ENCODE peak calls at places on chromosomes 13 and 19, in four cellular contexts. One of them, this sample, is unnamed.

GRCh38 chr13:19665427-19665859 is 32.0 kb downstream of the MPHOSPH8 start:
- DNase-seq in CD4-positive, CD25-positive, alpha-beta regulatory T cell: no peak
- DNase-seq in BE2C: peak; percentile 76
- DNase-seq in transverse colon: no peak
- DNase-seq in this sample: no peak

GRCh38 chr13:94662274-94662945 is 49.9 kb downstream of the SOX21 start:
- DNase-seq in transverse colon: no peak
- DNase-seq in CD4-positive, CD25-positive, alpha-beta regulatory T cell: no peak
- DNase-seq in BE2C: no peak
- DNase-seq in this sample: no peak

GRCh38 chr13:94660695-94661324 is 51.5 kb downstream of the SOX21 start:
- DNase-seq in transverse colon: no peak
- DNase-seq in BE2C: no peak
- DNase-seq in CD4-positive, CD25-positive, alpha-beta regulatory T cell: no peak
- DNase-seq in this sample: peak; percentile 42

GRCh38 chr13:33138441-33138840 is 122.2 kb downstream of the KL start:
- DNase-seq in BE2C: no peak
- DNase-seq in transverse colon: no peak
- DNase-seq in CD4-positive, CD25-positive, alpha-beta regulatory T cell: no peak
- DNase-seq in this sample: no peak

GRCh38 chr19:43624933-43625332 is 5.5 kb upstream of the ZNF428 start:
- DNase-seq in transverse colon: peak; percentile 82
- DNase-seq in BE2C: no peak
- DNase-seq in CD4-positive, CD25-positive, alpha-beta regulatory T cell: peak; percentile 72
- DNase-seq in this sample: peak; percentile 85

GRCh38 chr13:27293873-27294515 is 23.4 kb downstream of the RASL11A start:
- DNase-seq in transverse colon: no peak
- DNase-seq in CD4-positive, CD25-positive, alpha-beta regulatory T cell: no peak
- DNase-seq in BE2C: no peak
- DNase-seq in this sample: peak; percentile 22

GRCh38 chr13:94252209-94252608 is 227.3 kb downstream of the DCT start:
- DNase-seq in transverse colon: no peak
- DNase-seq in BE2C: no peak
- DNase-seq in CD4-positive, CD25-positive, alpha-beta regulatory T cell: no peak
- DNase-seq in this sample: no peak

GRCh38 chr19:52735734-52736133 is 890 bp upstream of the ZNF611 start:
- DNase-seq in CD4-positive, CD25-positive, alpha-beta regulatory T cell: no peak
- DNase-seq in BE2C: no peak
- DNase-seq in transverse colon: peak; percentile 68
- DNase-seq in this sample: no peak

GRCh38 chr13:32791545-32792172 is 205.4 kb downstream of the PDS5B start:
- DNase-seq in CD4-positive, CD25-positive, alpha-beta regulatory T cell: no peak
- DNase-seq in BE2C: no peak
- DNase-seq in transverse colon: no peak
- DNase-seq in this sample: peak; percentile 67

GRCh38 chr13:100836696-100837095 is 162.1 kb upstream of the TMTC4 start:
- DNase-seq in BE2C: peak; percentile 33
- DNase-seq in CD4-positive, CD25-positive, alpha-beta regulatory T cell: no peak
- DNase-seq in transverse colon: no peak
- DNase-seq in this sample: no peak

GRCh38 chr19:50750010-50750409 is 20.3 kb upstream of the GPR32 start:
- DNase-seq in transverse colon: no peak
- DNase-seq in BE2C: peak; percentile 43
- DNase-seq in CD4-positive, CD25-positive, alpha-beta regulatory T cell: no peak
- DNase-seq in this sample: no peak

GRCh38 chr19:10543420-10544241 is at the start of gene ATG4D:
- DNase-seq in transverse colon: peak; percentile 94
- DNase-seq in CD4-positive, CD25-positive, alpha-beta regulatory T cell: peak; percentile 79
- DNase-seq in BE2C: peak; percentile 87
- DNase-seq in this sample: peak; percentile 60

GRCh38 chr13:27997904-27998522 is 9.5 kb upstream of the URAD start:
- DNase-seq in transverse colon: peak; percentile 65
- DNase-seq in CD4-positive, CD25-positive, alpha-beta regulatory T cell: no peak
- DNase-seq in BE2C: peak; percentile 45
- DNase-seq in this sample: peak; percentile 39

GRCh38 chr13:113317031-113317430 is 20.0 kb downstream of the LAMP1 start:
- DNase-seq in CD4-positive, CD25-positive, alpha-beta regulatory T cell: no peak
- DNase-seq in BE2C: no peak
- DNase-seq in transverse colon: no peak
- DNase-seq in this sample: no peak

GRCh38 chr13:80131204-80131603 is 209.7 kb downstream of the SPRY2 start:
- DNase-seq in BE2C: peak; percentile 66
- DNase-seq in transverse colon: peak; percentile 81
- DNase-seq in CD4-positive, CD25-positive, alpha-beta regulatory T cell: no peak
- DNase-seq in this sample: no peak

GRCh38 chr13:65260938-65261880 is 1968.9 kb downstream of the PCDH9 start:
- DNase-seq in CD4-positive, CD25-positive, alpha-beta regulatory T cell: no peak
- DNase-seq in transverse colon: no peak
- DNase-seq in BE2C: no peak
- DNase-seq in this sample: no peak

GRCh38 chr13:95128045-95128643 is 173.1 kb downstream of the ABCC4 start:
- DNase-seq in transverse colon: no peak
- DNase-seq in CD4-positive, CD25-positive, alpha-beta regulatory T cell: no peak
- DNase-seq in BE2C: no peak
- DNase-seq in this sample: no peak

GRCh38 chr19:38321646-38322323 is 2.1 kb downstream of the KCNK6 start:
- DNase-seq in CD4-positive, CD25-positive, alpha-beta regulatory T cell: no peak
- DNase-seq in transverse colon: peak; percentile 58
- DNase-seq in BE2C: peak; percentile 31
- DNase-seq in this sample: no peak

DNA sequence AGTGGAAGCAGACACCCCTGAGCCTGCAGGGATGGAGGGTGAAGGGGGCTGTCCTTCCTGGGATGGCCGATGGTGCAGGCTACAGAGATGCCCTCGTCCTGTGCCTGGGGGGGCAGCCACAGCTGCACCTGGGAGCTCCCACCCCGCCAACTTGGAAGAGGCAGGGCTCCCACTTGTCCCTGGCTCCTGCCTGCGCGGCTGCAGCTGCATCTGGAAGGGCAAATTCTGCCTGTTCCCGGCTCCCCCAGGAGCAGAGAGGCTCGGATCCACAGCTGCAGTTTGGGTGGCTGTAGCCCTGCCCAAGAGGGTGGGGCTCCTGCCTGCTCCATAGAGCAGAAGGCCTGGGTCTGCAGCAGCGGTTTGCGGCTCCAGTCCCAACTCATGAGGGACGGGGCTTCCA is 2.2 kb downstream of the CEP89 start:
- DNase-seq in transverse colon: no peak
- DNase-seq in BE2C: no peak
- DNase-seq in CD4-positive, CD25-positive, alpha-beta regulatory T cell: no peak
- DNase-seq in this sample: no peak
- H3K4me3 ChIP-seq in transverse colon: no peak overlapping the region
- H3K4me3 ChIP-seq in BE2C: no peak overlapping the region
- H3K4me3 ChIP-seq in CD4-positive, CD25-positive, alpha-beta regulatory T cell: no peak overlapping the region
- H3K4me3 ChIP-seq in this sample: no peak overlapping the region

GRCh38 chr19:54530866-54531265 is 28.2 kb downstream of the LAIR2 start:
- DNase-seq in CD4-positive, CD25-positive, alpha-beta regulatory T cell: no peak
- DNase-seq in transverse colon: no peak
- DNase-seq in BE2C: no peak
- DNase-seq in this sample: no peak

GRCh38 chr19:54525636-54526035 is 23.0 kb downstream of the LAIR2 start:
- DNase-seq in CD4-positive, CD25-positive, alpha-beta regulatory T cell: no peak
- DNase-seq in transverse colon: no peak
- DNase-seq in BE2C: no peak
- DNase-seq in this sample: no peak

GRCh38 chr19:54521860-54522513 is 19.4 kb downstream of the LAIR2 start:
- DNase-seq in transverse colon: no peak
- DNase-seq in CD4-positive, CD25-positive, alpha-beta regulatory T cell: no peak
- DNase-seq in BE2C: no peak
- DNase-seq in this sample: no peak

GRCh38 chr19:54523403-54523802 is 20.8 kb downstream of the LAIR2 start:
- DNase-seq in BE2C: no peak
- DNase-seq in transverse colon: no peak
- DNase-seq in CD4-positive, CD25-positive, alpha-beta regulatory T cell: no peak
- DNase-seq in this sample: peak; percentile 15

GRCh38 chr19:54526972-54527371 is 24.3 kb downstream of the LAIR2 start:
- DNase-seq in transverse colon: no peak
- DNase-seq in BE2C: no peak
- DNase-seq in CD4-positive, CD25-positive, alpha-beta regulatory T cell: no peak
- DNase-seq in this sample: no peak
- H3K4me3 ChIP-seq in transverse colon: no peak overlapping the region
- H3K4me3 ChIP-seq in BE2C: no peak overlapping the region
- H3K4me3 ChIP-seq in CD4-positive, CD25-positive, alpha-beta regulatory T cell: no peak overlapping the region
- H3K4me3 ChIP-seq in this sample: no peak overlapping the region

GRCh38 chr19:45323671-45324081 is 1.0 kb upstream of the CKM start:
- DNase-seq in BE2C: no peak
- DNase-seq in transverse colon: peak; percentile 14
- DNase-seq in CD4-positive, CD25-positive, alpha-beta regulatory T cell: no peak
- DNase-seq in this sample: no peak
- H3K4me3 ChIP-seq in BE2C: peak overlapping the region; percentile 7
- H3K4me3 ChIP-seq in transverse colon: no peak overlapping the region
- H3K4me3 ChIP-seq in CD4-positive, CD25-positive, alpha-beta regulatory T cell: no peak overlapping the region
- H3K4me3 ChIP-seq in this sample: no peak overlapping the region

DNA sequence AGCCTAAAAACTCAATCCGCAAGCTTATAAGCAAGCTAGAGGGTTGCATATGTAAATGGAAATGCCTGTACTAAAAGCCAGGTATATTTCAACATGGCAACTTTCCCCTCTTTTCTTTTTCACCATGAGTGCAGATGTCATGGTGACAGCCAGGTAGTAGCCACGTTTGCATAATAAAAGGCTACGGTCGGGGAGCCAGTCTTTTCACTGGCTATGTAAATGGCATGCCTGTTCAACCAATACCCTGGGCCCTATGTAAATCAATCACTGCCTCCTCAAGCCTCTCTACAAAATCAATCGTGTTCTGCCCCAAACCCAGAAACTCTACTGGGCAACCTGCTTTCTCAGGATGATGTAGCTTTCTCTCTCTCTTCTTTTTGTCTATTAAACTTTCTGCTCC is 87.4 kb downstream of the ZNF100 start:
- DNase-seq in CD4-positive, CD25-positive, alpha-beta regulatory T cell: no peak
- DNase-seq in transverse colon: no peak
- DNase-seq in BE2C: no peak
- DNase-seq in this sample: no peak
- H3K4me3 ChIP-seq in CD4-positive, CD25-positive, alpha-beta regulatory T cell: no peak overlapping the region
- H3K4me3 ChIP-seq in transverse colon: no peak overlapping the region
- H3K4me3 ChIP-seq in BE2C: no peak overlapping the region
- H3K4me3 ChIP-seq in this sample: no peak overlapping the region

DNA sequence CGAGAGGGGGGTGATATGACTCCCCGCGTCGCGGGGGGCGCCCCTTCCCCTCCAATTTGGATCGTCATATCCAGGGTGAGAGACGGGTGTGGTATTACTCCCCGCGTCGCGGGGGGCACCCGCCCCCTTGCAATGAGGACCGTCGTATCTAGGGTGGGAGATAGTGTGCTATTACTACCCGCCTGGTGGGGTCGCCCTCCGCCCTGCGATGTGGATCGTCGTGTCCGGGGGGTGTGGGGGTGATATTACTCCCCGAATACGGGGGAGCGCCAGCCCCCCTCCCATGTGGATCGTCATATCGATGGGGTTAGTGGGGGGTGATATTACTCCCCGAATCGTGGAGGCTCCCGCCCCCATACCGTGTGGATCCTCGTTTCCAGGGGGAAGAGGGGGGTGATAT is 29.2 kb upstream of the RGCC start:
- DNase-seq in transverse colon: no peak
- DNase-seq in BE2C: no peak
- DNase-seq in CD4-positive, CD25-positive, alpha-beta regulatory T cell: peak; percentile 2
- DNase-seq in this sample: no peak
- H3K4me3 ChIP-seq in transverse colon: no peak overlapping the region
- H3K4me3 ChIP-seq in BE2C: no peak overlapping the region
- H3K4me3 ChIP-seq in CD4-positive, CD25-positive, alpha-beta regulatory T cell: no peak overlapping the region
- H3K4me3 ChIP-seq in this sample: no peak overlapping the region

DNA sequence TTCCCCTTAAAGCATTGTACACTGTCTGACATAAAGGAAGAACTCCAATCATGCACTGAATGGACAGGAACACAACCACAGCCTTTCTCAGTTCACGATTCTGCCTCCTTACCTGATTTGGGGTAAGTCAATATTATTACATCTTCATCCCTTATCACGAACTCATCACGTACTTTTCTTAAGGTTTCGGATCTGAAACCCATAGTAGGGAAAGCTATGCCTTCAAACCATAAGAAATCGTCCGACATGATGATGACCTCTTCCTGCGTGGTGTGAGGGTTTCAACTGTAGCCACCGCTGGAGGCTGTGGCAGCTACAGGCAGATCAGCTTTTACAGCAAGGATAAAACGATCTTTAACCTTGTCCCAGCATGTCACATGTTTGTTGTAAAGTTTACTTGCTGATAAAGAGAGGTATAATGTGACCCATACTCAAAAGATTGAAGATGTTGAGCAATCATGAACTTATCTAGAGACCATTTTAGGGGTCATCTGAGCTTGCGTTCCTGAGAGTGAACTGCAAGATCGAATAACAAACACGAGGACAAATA is at the start of gene SULT2A1:
- DNase-seq in transverse colon: no peak
- DNase-seq in BE2C: no peak
- DNase-seq in CD4-positive, CD25-positive, alpha-beta regulatory T cell: no peak
- DNase-seq in this sample: no peak
- H3K4me3 ChIP-seq in transverse colon: no peak within 1 kb of the TSS
- H3K4me3 ChIP-seq in BE2C: no peak within 1 kb of the TSS
- H3K4me3 ChIP-seq in CD4-positive, CD25-positive, alpha-beta regulatory T cell: no peak within 1 kb of the TSS
- H3K4me3 ChIP-seq in this sample: no peak within 1 kb of the TSS

This sample was measured in Jurkat, Clone E6-1.